ENCODE peak calls at places on chromosomes 6 and 20, in six cellular contexts. One of them, this sample, is unnamed.

GRCh38 chr6:145483191-145483996 is 251.9 kb downstream of the EPM2A start:
- DNase-seq in neuronal stem cell: no peak
- DNase-seq in IMR-90: peak; percentile 12
- DNase-seq in H1: no peak
- DNase-seq in H9: no peak
- DNase-seq in mesenchymal stem cell: no peak
- DNase-seq in this sample: no peak

GRCh38 chr20:43305749-43306148 is 116.0 kb upstream of the PTPRT start:
- DNase-seq in mesenchymal stem cell: no peak
- DNase-seq in IMR-90: no peak
- DNase-seq in H9: no peak
- DNase-seq in H1: no peak
- DNase-seq in neuronal stem cell: no peak
- DNase-seq in this sample: no peak

GRCh38 chr6:111423960-111424846 is 58.8 kb downstream of the REV3L start:
- DNase-seq in IMR-90: peak; percentile 10
- DNase-seq in H1: no peak
- DNase-seq in mesenchymal stem cell: peak; percentile 32
- DNase-seq in neuronal stem cell: no peak
- DNase-seq in H9: no peak
- DNase-seq in this sample: no peak

GRCh38 chr6:34201455-34202098 is 35.1 kb upstream of the HMGA1 start:
- DNase-seq in IMR-90: peak; percentile 53
- DNase-seq in H9: no peak
- DNase-seq in H1: no peak
- DNase-seq in mesenchymal stem cell: peak; percentile 19
- DNase-seq in neuronal stem cell: no peak
- DNase-seq in this sample: no peak

GRCh38 chr6:74734901-74735300 is 471.0 kb downstream of the COL12A1 start:
- DNase-seq in H1: no peak
- DNase-seq in H9: no peak
- DNase-seq in neuronal stem cell: no peak
- DNase-seq in IMR-90: no peak
- DNase-seq in mesenchymal stem cell: no peak
- DNase-seq in this sample: no peak

GRCh38 chr20:23435675-23436539 is 3.6 kb upstream of the CSTL1 start:
- DNase-seq in neuronal stem cell: no peak
- DNase-seq in IMR-90: no peak
- DNase-seq in mesenchymal stem cell: no peak
- DNase-seq in H1: no peak
- DNase-seq in H9: no peak
- DNase-seq in this sample: no peak

GRCh38 chr20:44033344-44033743 is 118.7 kb downstream of the TOX2 start:
- DNase-seq in H9: no peak
- DNase-seq in neuronal stem cell: no peak
- DNase-seq in IMR-90: peak; percentile 21
- DNase-seq in mesenchymal stem cell: peak; percentile 25
- DNase-seq in H1: no peak
- DNase-seq in this sample: peak; percentile 21

GRCh38 chr20:35551485-35551884 is 9.6 kb downstream of the ERGIC3 start:
- DNase-seq in mesenchymal stem cell: no peak
- DNase-seq in IMR-90: peak; percentile 13
- DNase-seq in H1: no peak
- DNase-seq in neuronal stem cell: no peak
- DNase-seq in H9: no peak
- DNase-seq in this sample: no peak

GRCh38 chr20:62900692-62901584 is 25.4 kb downstream of the DIDO1 start:
- DNase-seq in H1: no peak
- DNase-seq in neuronal stem cell: no peak
- DNase-seq in IMR-90: no peak
- DNase-seq in mesenchymal stem cell: peak; percentile 24
- DNase-seq in H9: no peak
- DNase-seq in this sample: peak; percentile 73

GRCh38 chr20:44475372-44475693 is 341 bp upstream of the TTPAL start:
- DNase-seq in H1: no peak
- DNase-seq in IMR-90: no peak
- DNase-seq in neuronal stem cell: no peak
- DNase-seq in mesenchymal stem cell: no peak
- DNase-seq in H9: no peak
- DNase-seq in this sample: no peak

GRCh38 chr20:59406446-59406845 is 106.0 kb downstream of the EDN3 start:
- DNase-seq in H1: no peak
- DNase-seq in H9: no peak
- DNase-seq in neuronal stem cell: no peak
- DNase-seq in mesenchymal stem cell: no peak
- DNase-seq in IMR-90: no peak
- DNase-seq in this sample: no peak

GRCh38 chr20:43824699-43825402 is 89.8 kb upstream of the TOX2 start:
- DNase-seq in H1: no peak
- DNase-seq in mesenchymal stem cell: peak; percentile 59
- DNase-seq in H9: peak; percentile 39
- DNase-seq in neuronal stem cell: peak; percentile 57
- DNase-seq in IMR-90: peak; percentile 29
- DNase-seq in this sample: peak; percentile 78

GRCh38 chr6:46299253-46299652 is 128.5 kb upstream of the ENPP5 start:
- DNase-seq in mesenchymal stem cell: no peak
- DNase-seq in H9: no peak
- DNase-seq in neuronal stem cell: no peak
- DNase-seq in H1: no peak
- DNase-seq in IMR-90: no peak
- DNase-seq in this sample: no peak

GRCh38 chr6:110180228-110181008 is at the start of gene CDC40:
- DNase-seq in H1: peak; percentile 66
- DNase-seq in mesenchymal stem cell: no peak
- DNase-seq in H9: peak; percentile 61
- DNase-seq in IMR-90: no peak
- DNase-seq in neuronal stem cell: no peak
- DNase-seq in this sample: no peak

GRCh38 chr20:46134716-46135115 is 16.6 kb downstream of the CD40 start:
- DNase-seq in IMR-90: no peak
- DNase-seq in H9: no peak
- DNase-seq in neuronal stem cell: no peak
- DNase-seq in mesenchymal stem cell: no peak
- DNase-seq in H1: no peak
- DNase-seq in this sample: no peak

GRCh38 chr20:16366548-16366947 is 206.7 kb downstream of the KIF16B start:
- DNase-seq in IMR-90: no peak
- DNase-seq in mesenchymal stem cell: no peak
- DNase-seq in neuronal stem cell: no peak
- DNase-seq in H9: no peak
- DNase-seq in H1: no peak
- DNase-seq in this sample: no peak

GRCh38 chr6:81613606-81614005 is 138.9 kb downstream of the TENT5A start:
- DNase-seq in H9: no peak
- DNase-seq in H1: no peak
- DNase-seq in neuronal stem cell: no peak
- DNase-seq in mesenchymal stem cell: peak; percentile 88
- DNase-seq in IMR-90: peak; percentile 88
- DNase-seq in this sample: no peak

GRCh38 chr20:3904224-3904623 is 15.0 kb downstream of the PANK2 start:
- DNase-seq in IMR-90: no peak
- DNase-seq in neuronal stem cell: no peak
- DNase-seq in mesenchymal stem cell: no peak
- DNase-seq in H9: no peak
- DNase-seq in H1: no peak
- DNase-seq in this sample: no peak

GRCh38 chr6:157019733-157020132 is 242.6 kb downstream of the ARID1B start:
- DNase-seq in H1: no peak
- DNase-seq in mesenchymal stem cell: peak; percentile 29
- DNase-seq in H9: no peak
- DNase-seq in neuronal stem cell: no peak
- DNase-seq in IMR-90: peak; percentile 26
- DNase-seq in this sample: peak; percentile 31
- H3K18ac ChIP-seq in H1: no peak overlapping the region
- H3K18ac ChIP-seq in mesenchymal stem cell: no peak overlapping the region
- H3K18ac ChIP-seq in H9: no peak overlapping the region
- H3K18ac ChIP-seq in neuronal stem cell: no peak overlapping the region
- H3K18ac ChIP-seq in IMR-90: peak overlapping the region; percentile 16
- H3K18ac ChIP-seq in this sample: no peak overlapping the region

GRCh38 chr6:170346649-170347048 is 40.1 kb downstream of the FAM120B start:
- DNase-seq in H1: no peak
- DNase-seq in H9: no peak
- DNase-seq in IMR-90: no peak
- DNase-seq in mesenchymal stem cell: no peak
- DNase-seq in neuronal stem cell: no peak
- DNase-seq in this sample: no peak

GRCh38 chr6:170347975-170348374 is 41.4 kb downstream of the FAM120B start:
- DNase-seq in IMR-90: no peak
- DNase-seq in mesenchymal stem cell: no peak
- DNase-seq in H1: no peak
- DNase-seq in H9: no peak
- DNase-seq in neuronal stem cell: no peak
- DNase-seq in this sample: no peak

GRCh38 chr6:170347091-170347490 is 40.5 kb downstream of the FAM120B start:
- DNase-seq in IMR-90: peak; percentile 51
- DNase-seq in H1: no peak
- DNase-seq in H9: no peak
- DNase-seq in mesenchymal stem cell: no peak
- DNase-seq in neuronal stem cell: no peak
- DNase-seq in this sample: no peak

GRCh38 chr6:170345662-170346061 is 39.1 kb downstream of the FAM120B start:
- DNase-seq in neuronal stem cell: no peak
- DNase-seq in mesenchymal stem cell: peak; percentile 9
- DNase-seq in H1: no peak
- DNase-seq in IMR-90: peak; percentile 2
- DNase-seq in H9: no peak
- DNase-seq in this sample: no peak

DNA sequence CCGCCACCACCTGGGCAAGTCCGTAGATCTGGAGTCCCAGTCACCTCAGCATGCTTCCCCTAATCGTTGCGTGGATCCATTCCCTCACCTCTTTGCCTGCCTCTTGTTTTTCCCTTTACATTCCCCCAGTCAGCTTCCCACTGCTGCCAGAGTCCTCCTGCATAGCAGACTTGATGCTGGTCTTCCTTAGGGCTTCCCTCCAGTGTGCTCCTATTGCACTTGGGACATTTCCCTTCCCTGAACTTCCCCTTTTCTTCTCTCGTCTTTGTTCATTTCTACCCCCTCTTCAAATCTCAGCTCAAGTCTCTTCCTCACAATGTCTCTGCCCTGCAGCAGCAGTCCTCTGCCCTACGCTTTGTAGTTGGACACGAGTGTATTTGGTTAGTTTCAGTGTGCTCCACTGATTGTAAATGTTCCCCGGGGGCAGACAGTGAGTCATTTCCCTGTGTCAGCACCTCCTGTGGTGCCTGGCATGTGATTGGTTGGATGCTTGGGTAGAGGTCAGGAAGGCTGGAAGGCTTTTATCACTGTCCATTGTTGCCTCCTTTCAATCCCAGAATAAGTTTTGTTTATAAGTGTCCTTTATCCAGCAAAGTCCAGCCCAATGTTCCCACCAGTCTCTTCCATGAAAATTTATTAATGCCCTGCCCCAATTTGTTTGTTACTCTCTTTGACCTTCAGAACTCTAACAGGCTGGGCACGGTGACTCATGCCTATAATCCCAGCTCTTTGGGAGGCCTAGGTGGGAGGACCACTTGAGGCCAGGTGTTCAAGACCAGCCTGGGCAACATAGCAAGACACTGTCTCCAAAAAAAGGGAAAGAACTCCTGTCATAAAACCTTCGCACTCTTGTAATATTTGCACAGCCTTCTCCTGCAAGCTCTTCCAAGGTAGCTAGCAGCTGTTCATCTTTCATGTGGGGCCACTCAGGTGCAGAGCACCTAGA is 38.3 kb downstream of the FAM120B start:
- DNase-seq in H1: no peak
- DNase-seq in H9: no peak
- DNase-seq in IMR-90: peak; percentile 61
- DNase-seq in mesenchymal stem cell: peak; percentile 76
- DNase-seq in neuronal stem cell: no peak
- DNase-seq in this sample: peak; percentile 90
- H3K18ac ChIP-seq in H1: no peak overlapping the region
- H3K18ac ChIP-seq in H9: peak overlapping the region; percentile 75
- H3K18ac ChIP-seq in IMR-90: no peak overlapping the region
- H3K18ac ChIP-seq in mesenchymal stem cell: no peak overlapping the region
- H3K18ac ChIP-seq in neuronal stem cell: no peak overlapping the region
- H3K18ac ChIP-seq in this sample: no peak overlapping the region

GRCh38 chr20:19992996-19993908 is 23.9 kb upstream of the NAA20 start:
- DNase-seq in IMR-90: peak; percentile 91
- DNase-seq in neuronal stem cell: no peak
- DNase-seq in H1: no peak
- DNase-seq in mesenchymal stem cell: peak; percentile 90
- DNase-seq in H9: peak; percentile 76
- DNase-seq in this sample: peak; percentile 96
- H3K18ac ChIP-seq in IMR-90: peak overlapping the region; percentile 68
- H3K18ac ChIP-seq in neuronal stem cell: no peak overlapping the region
- H3K18ac ChIP-seq in H1: no peak overlapping the region
- H3K18ac ChIP-seq in mesenchymal stem cell: peak overlapping the region; percentile 62
- H3K18ac ChIP-seq in H9: no peak overlapping the region
- H3K18ac ChIP-seq in this sample: peak overlapping the region; percentile 68

GRCh38 chr6:13397359-13398080 is 69.2 kb upstream of the TBC1D7 start:
- DNase-seq in H1: no peak
- DNase-seq in H9: no peak
- DNase-seq in IMR-90: no peak
- DNase-seq in mesenchymal stem cell: no peak
- DNase-seq in neuronal stem cell: no peak
- DNase-seq in this sample: no peak
- H3K18ac ChIP-seq in H1: no peak overlapping the region
- H3K18ac ChIP-seq in H9: no peak overlapping the region
- H3K18ac ChIP-seq in IMR-90: no peak overlapping the region
- H3K18ac ChIP-seq in mesenchymal stem cell: no peak overlapping the region
- H3K18ac ChIP-seq in neuronal stem cell: peak overlapping the region; percentile 13
- H3K18ac ChIP-seq in this sample: no peak overlapping the region

DNA sequence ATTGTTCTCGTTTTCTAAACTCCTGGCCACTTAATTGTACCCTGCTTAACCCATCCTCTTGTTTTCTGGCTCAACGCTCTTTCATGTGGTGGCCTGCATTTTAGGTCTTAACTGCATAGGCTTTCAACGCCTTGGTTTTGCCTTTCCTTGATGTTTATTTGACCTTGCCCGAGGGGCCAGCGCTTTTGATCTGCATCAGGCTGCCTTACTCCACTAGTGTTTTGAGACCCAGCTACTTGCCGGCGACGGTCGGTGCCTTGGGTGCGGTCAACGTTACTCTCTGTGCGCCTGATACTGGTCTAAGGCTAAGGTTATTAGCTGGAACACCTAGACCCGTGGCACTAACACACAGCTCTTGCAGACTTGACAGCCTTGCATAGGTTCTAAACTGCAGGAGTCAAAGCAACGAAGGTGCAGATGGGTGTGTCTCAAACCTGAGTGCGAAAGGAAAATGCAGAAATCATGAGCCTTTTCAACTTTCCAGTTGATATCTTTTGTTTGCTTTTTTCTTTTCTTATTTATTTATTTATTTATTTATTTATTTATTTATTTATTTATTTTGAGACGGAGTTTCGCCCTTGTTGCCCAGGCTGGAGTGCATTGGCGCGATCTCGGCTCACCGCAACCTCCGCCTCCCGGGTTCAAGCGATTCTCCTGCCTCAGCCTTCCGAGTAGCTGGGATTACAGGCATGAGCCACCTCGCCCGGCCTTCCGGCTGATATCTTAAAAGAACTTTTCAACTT is 138.8 kb downstream of the HFE start:
- DNase-seq in mesenchymal stem cell: peak; percentile 37
- DNase-seq in IMR-90: no peak
- DNase-seq in neuronal stem cell: no peak
- DNase-seq in H1: no peak
- DNase-seq in H9: no peak
- DNase-seq in this sample: no peak
- H3K18ac ChIP-seq in mesenchymal stem cell: peak overlapping the region; percentile 75
- H3K18ac ChIP-seq in IMR-90: peak overlapping the region; percentile 54
- H3K18ac ChIP-seq in neuronal stem cell: peak overlapping the region; percentile 88
- H3K18ac ChIP-seq in H1: peak overlapping the region; percentile 79
- H3K18ac ChIP-seq in H9: peak overlapping the region; percentile 18
- H3K18ac ChIP-seq in this sample: peak overlapping the region; percentile 65

This sample was measured in mesendoderm.